ENCODE peak calls at places on chromosomes 4 and X, in six cellular contexts. Q is fibroblast of mammary gland, S is AG04449, Y is BE2C, G is stomach, O is MM.1S. H is an unnamed sample.

GRCh38 chrX:56233682-56234081 is 1.5 kb downstream of the KLF8 start:
- DNase-seq in O (no peak), Q (peak; percentile 80), G (no peak), Y (no peak), S (no peak), H (no peak)

GRCh38 chrX:28888421-28888820 is 301.2 kb downstream of the IL1RAPL1 start:
- DNase-seq in G (no peak), O (no peak), S (no peak), Y (no peak), Q (no peak), H (no peak)

GRCh38 chr4:52852041-52852440 is 10.1 kb upstream of the RASL11B start:
- DNase-seq in G (no peak), Y (no peak), S (no peak), Q (peak; percentile 27), O (no peak), H (no peak)

GRCh38 chr4:184269879-184270430 is 52.3 kb upstream of the ENPP6 start:
- DNase-seq in S (no peak), Q (no peak), Y (no peak), G (no peak), O (no peak), H (no peak)

GRCh38 chrX:17638731-17639130 is 98.6 kb upstream of the SCML1 start:
- DNase-seq in G (no peak), Q (no peak), O (no peak), S (no peak), Y (no peak), H (no peak)

GRCh38 chr4:65825121-65825520 is 154.8 kb upstream of the EPHA5 start:
- DNase-seq in Y (no peak), Q (peak; percentile 70), G (no peak), O (no peak), S (no peak), H (no peak)

GRCh38 chr4:139924782-139925181 is 229.2 kb downstream of the MAML3 start:
- DNase-seq in Y (no peak), O (no peak), G (no peak), Q (no peak), S (no peak), H (no peak)

GRCh38 chr4:70704333-70705145 is 16.2 kb downstream of the UTP3 start:
- DNase-seq in Y (peak; percentile 93), Q (peak; percentile 61), S (no peak), G (peak; percentile 82), O (peak; percentile 82), H (no peak)

GRCh38 chr4:153464068-153464467 is 2.1 kb upstream of the TMEM131L start:
- DNase-seq in Y (peak; percentile 19), G (no peak), S (no peak), Q (no peak), O (no peak), H (no peak)

GRCh38 chr4:179130122-179130714 is 1688.0 kb upstream of the AGA start:
- DNase-seq in S (no peak), O (no peak), Q (no peak), Y (no peak), G (no peak), H (no peak)

GRCh38 chr4:59122626-59123025 is 2012.4 kb upstream of the IGFBP7 start:
- DNase-seq in G (no peak), Q (no peak), S (no peak), Y (no peak), O (no peak), H (no peak)

GRCh38 chr4:88166608-88167007 is 8.2 kb upstream of the ABCG2 start:
- DNase-seq in Y (no peak), Q (peak; percentile 30), O (no peak), G (no peak), S (no peak), H (no peak)

GRCh38 chr4:95158626-95159025 is 390.1 kb downstream of the UNC5C start:
- DNase-seq in S (no peak), O (no peak), Y (no peak), Q (no peak), G (no peak), H (no peak)

GRCh38 chr4:53635697-53636483 is 44.6 kb upstream of the LNX1 start:
- DNase-seq in Q (no peak), Y (no peak), S (no peak), O (no peak), G (no peak), H (no peak)

GRCh38 chr4:76744253-76744921 is 153.6 kb downstream of the SOWAHB start:
- DNase-seq in S (no peak), Y (no peak), O (no peak), G (no peak), Q (peak; percentile 47), H (no peak)

GRCh38 chrX:33336783-33337182 is 125.4 kb upstream of the DMD start:
- DNase-seq in O (no peak), Y (peak; percentile 41), G (no peak), Q (peak; percentile 29), S (no peak), H (no peak)

DNA sequence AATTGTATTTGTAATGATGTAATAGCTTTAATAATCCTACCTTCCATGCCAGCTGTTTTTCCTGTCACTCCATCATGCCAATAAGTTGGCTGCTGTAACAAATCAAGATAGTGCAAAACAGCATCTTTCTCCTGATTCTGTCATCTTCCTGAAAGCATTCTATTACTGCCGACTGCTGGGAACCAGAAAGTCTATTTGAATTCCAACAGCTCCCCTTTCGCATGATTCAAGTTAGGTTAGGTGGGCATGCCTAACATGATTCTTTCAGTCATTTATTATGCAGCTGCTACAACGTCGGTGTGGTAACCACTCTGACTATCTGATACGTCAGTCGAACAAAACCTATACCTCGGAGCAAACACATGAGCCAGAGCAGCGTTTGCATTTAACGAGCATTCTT is 127.9 kb upstream of the DMD start:
- DNase-seq in Q (peak; percentile 15), O (no peak), Y (peak; percentile 17), S (no peak), G (no peak), H (no peak)
- TF ChIP-seq CTCF in Q (no peak), O (no peak), Y (peak; percentile 6), S (no peak), G (no peak), H (no peak)

GRCh38 chr4:16122784-16123183 is 39.0 kb upstream of the PROM1 start:
- DNase-seq in S (no peak), Q (no peak), O (no peak), G (no peak), Y (no peak), H (no peak)
- H3K4me3 ChIP-seq in S (no peak overlapping the region), Q (no peak overlapping the region), O (no peak overlapping the region), G (no peak overlapping the region), Y (no peak overlapping the region), H (no peak overlapping the region)

DNA sequence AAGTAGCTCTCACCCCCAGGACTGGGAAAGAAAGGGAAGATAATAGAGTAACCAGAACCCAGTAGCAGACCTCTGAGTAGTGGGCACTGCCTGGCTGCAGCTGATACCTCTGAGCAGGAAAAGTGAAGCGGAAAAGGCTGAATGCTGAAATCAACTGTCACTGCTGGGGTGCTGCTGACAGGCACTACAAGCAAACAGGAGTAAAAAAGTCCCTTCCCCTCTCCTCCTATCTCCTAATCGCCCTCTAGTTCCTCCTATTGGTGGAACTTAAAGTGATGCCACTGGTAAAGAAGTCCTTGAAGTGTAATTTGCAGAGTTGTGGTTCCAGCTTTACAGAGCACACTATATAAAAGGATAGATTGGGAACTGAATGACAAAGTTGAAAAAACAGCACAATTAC is 32.8 kb upstream of the GLRB start:
- DNase-seq in Y (no peak), S (no peak), O (peak; percentile 7), Q (peak; percentile 52), G (no peak), H (no peak)
- TF ChIP-seq CTCF in Y (no peak), S (peak; percentile 25), O (no peak), Q (peak; percentile 42), G (no peak), H (peak; percentile 45)

GRCh38 chr4:124415206-124415605 is 297.3 kb downstream of the ANKRD50 start:
- DNase-seq in S (no peak), Q (peak; percentile 43), G (no peak), O (no peak), Y (no peak), H (peak; percentile 25)
- H3K4me3 ChIP-seq in S (no peak overlapping the region), Q (no peak overlapping the region), G (no peak overlapping the region), O (no peak overlapping the region), Y (no peak overlapping the region), H (no peak overlapping the region)

GRCh38 chrX:41785685-41786084 is 61.7 kb downstream of the GPR82 start:
- DNase-seq in S (no peak), O (no peak), Y (no peak), G (no peak), Q (peak; percentile 63), H (no peak)
- TF ChIP-seq CTCF in S (no peak), O (no peak), Y (no peak), G (no peak), Q (no peak), H (no peak)